ENCODE peak calls at places on chromosomes 5 and 9, in ten cellular contexts. One of them, this sample, is unnamed.

GRCh38 chr9:101791938-101792337 is 53.5 kb upstream of the GRIN3A start:
- DNase-seq in colonic mucosa: peak
- DNase-seq in pancreas: no peak
- DNase-seq in heart right ventricle: no peak
- DNase-seq in activated gamma-delta T cell treated with Interleukin-2 at 50 U/mL for 16 hours: no peak
- DNase-seq in MCF 10A: peak
- DNase-seq in AG10803: no peak
- DNase-seq in GM13977: no peak
- DNase-seq in CD4-positive, alpha-beta memory T cell: no peak
- DNase-seq in AG20443: peak
- DNase-seq in this sample: peak

GRCh38 chr9:6759114-6759977 is 1.6 kb downstream of the KDM4C start:
- DNase-seq in heart right ventricle: no peak
- DNase-seq in activated gamma-delta T cell treated with Interleukin-2 at 50 U/mL for 16 hours: peak
- DNase-seq in CD4-positive, alpha-beta memory T cell: peak
- DNase-seq in pancreas: no peak
- DNase-seq in MCF 10A: peak
- DNase-seq in AG10803: peak
- DNase-seq in AG20443: peak
- DNase-seq in colonic mucosa: peak
- DNase-seq in GM13977: peak
- DNase-seq in this sample: peak

GRCh38 chr9:108956098-108956533 is 21.9 kb downstream of the ABITRAM start:
- DNase-seq in pancreas: no peak
- DNase-seq in colonic mucosa: no peak
- DNase-seq in activated gamma-delta T cell treated with Interleukin-2 at 50 U/mL for 16 hours: no peak
- DNase-seq in heart right ventricle: no peak
- DNase-seq in MCF 10A: no peak
- DNase-seq in CD4-positive, alpha-beta memory T cell: no peak
- DNase-seq in AG20443: no peak
- DNase-seq in AG10803: no peak
- DNase-seq in GM13977: no peak
- DNase-seq in this sample: no peak

GRCh38 chr9:715743-716400 is 125.6 kb upstream of the DMRT1 start:
- DNase-seq in activated gamma-delta T cell treated with Interleukin-2 at 50 U/mL for 16 hours: no peak
- DNase-seq in GM13977: no peak
- DNase-seq in MCF 10A: no peak
- DNase-seq in CD4-positive, alpha-beta memory T cell: no peak
- DNase-seq in heart right ventricle: no peak
- DNase-seq in colonic mucosa: no peak
- DNase-seq in pancreas: no peak
- DNase-seq in AG20443: peak
- DNase-seq in AG10803: peak
- DNase-seq in this sample: no peak

GRCh38 chr5:90169078-90169477 is 240.5 kb downstream of the CETN3 start:
- DNase-seq in heart right ventricle: no peak
- DNase-seq in CD4-positive, alpha-beta memory T cell: no peak
- DNase-seq in pancreas: peak
- DNase-seq in AG20443: no peak
- DNase-seq in GM13977: no peak
- DNase-seq in AG10803: no peak
- DNase-seq in colonic mucosa: no peak
- DNase-seq in MCF 10A: no peak
- DNase-seq in activated gamma-delta T cell treated with Interleukin-2 at 50 U/mL for 16 hours: no peak
- DNase-seq in this sample: no peak

GRCh38 chr5:135437796-135438560 is 9.2 kb downstream of the DCANP1 start:
- DNase-seq in pancreas: no peak
- DNase-seq in heart right ventricle: peak
- DNase-seq in AG20443: peak
- DNase-seq in CD4-positive, alpha-beta memory T cell: no peak
- DNase-seq in AG10803: peak
- DNase-seq in MCF 10A: peak
- DNase-seq in GM13977: no peak
- DNase-seq in activated gamma-delta T cell treated with Interleukin-2 at 50 U/mL for 16 hours: no peak
- DNase-seq in colonic mucosa: peak
- DNase-seq in this sample: peak

GRCh38 chr9:6040077-6040476 is 24.7 kb upstream of the RANBP6 start:
- DNase-seq in colonic mucosa: no peak
- DNase-seq in heart right ventricle: no peak
- DNase-seq in pancreas: no peak
- DNase-seq in AG20443: no peak
- DNase-seq in activated gamma-delta T cell treated with Interleukin-2 at 50 U/mL for 16 hours: no peak
- DNase-seq in GM13977: no peak
- DNase-seq in AG10803: no peak
- DNase-seq in MCF 10A: no peak
- DNase-seq in CD4-positive, alpha-beta memory T cell: no peak
- DNase-seq in this sample: no peak

GRCh38 chr9:94900222-94901018 is 173.9 kb downstream of the AOPEP start:
- DNase-seq in AG20443: peak
- DNase-seq in AG10803: peak
- DNase-seq in pancreas: no peak
- DNase-seq in CD4-positive, alpha-beta memory T cell: no peak
- DNase-seq in MCF 10A: peak
- DNase-seq in activated gamma-delta T cell treated with Interleukin-2 at 50 U/mL for 16 hours: no peak
- DNase-seq in GM13977: no peak
- DNase-seq in colonic mucosa: no peak
- DNase-seq in heart right ventricle: peak
- DNase-seq in this sample: peak

GRCh38 chr9:99239341-99240055 is 17.4 kb downstream of the SEC61B start:
- DNase-seq in MCF 10A: peak
- DNase-seq in pancreas: no peak
- DNase-seq in colonic mucosa: no peak
- DNase-seq in AG20443: peak
- DNase-seq in AG10803: peak
- DNase-seq in GM13977: no peak
- DNase-seq in heart right ventricle: no peak
- DNase-seq in CD4-positive, alpha-beta memory T cell: no peak
- DNase-seq in activated gamma-delta T cell treated with Interleukin-2 at 50 U/mL for 16 hours: no peak
- DNase-seq in this sample: no peak

GRCh38 chr5:9431496-9432258 is 114.2 kb downstream of the SEMA5A start:
- DNase-seq in GM13977: no peak
- DNase-seq in pancreas: no peak
- DNase-seq in AG10803: no peak
- DNase-seq in colonic mucosa: no peak
- DNase-seq in heart right ventricle: no peak
- DNase-seq in activated gamma-delta T cell treated with Interleukin-2 at 50 U/mL for 16 hours: no peak
- DNase-seq in CD4-positive, alpha-beta memory T cell: no peak
- DNase-seq in MCF 10A: no peak
- DNase-seq in AG20443: no peak
- DNase-seq in this sample: no peak

GRCh38 chr9:98022447-98022846 is 34.1 kb upstream of the NANS start:
- DNase-seq in MCF 10A: no peak
- DNase-seq in AG20443: peak
- DNase-seq in AG10803: peak
- DNase-seq in activated gamma-delta T cell treated with Interleukin-2 at 50 U/mL for 16 hours: no peak
- DNase-seq in colonic mucosa: no peak
- DNase-seq in GM13977: no peak
- DNase-seq in heart right ventricle: no peak
- DNase-seq in CD4-positive, alpha-beta memory T cell: no peak
- DNase-seq in pancreas: no peak
- DNase-seq in this sample: no peak

GRCh38 chr9:117121331-117121730 is 293.5 kb downstream of the ASTN2 start:
- DNase-seq in AG10803: no peak
- DNase-seq in heart right ventricle: no peak
- DNase-seq in AG20443: no peak
- DNase-seq in pancreas: no peak
- DNase-seq in activated gamma-delta T cell treated with Interleukin-2 at 50 U/mL for 16 hours: no peak
- DNase-seq in MCF 10A: no peak
- DNase-seq in colonic mucosa: no peak
- DNase-seq in CD4-positive, alpha-beta memory T cell: no peak
- DNase-seq in GM13977: no peak
- DNase-seq in this sample: no peak

GRCh38 chr9:27599102-27599501 is 25.8 kb upstream of the C9orf72 start:
- DNase-seq in heart right ventricle: no peak
- DNase-seq in GM13977: no peak
- DNase-seq in pancreas: no peak
- DNase-seq in colonic mucosa: no peak
- DNase-seq in CD4-positive, alpha-beta memory T cell: no peak
- DNase-seq in MCF 10A: peak
- DNase-seq in AG10803: no peak
- DNase-seq in AG20443: no peak
- DNase-seq in activated gamma-delta T cell treated with Interleukin-2 at 50 U/mL for 16 hours: no peak
- DNase-seq in this sample: no peak

GRCh38 chr5:181204561-181205401 is at the start of gene TRIM7:
- DNase-seq in colonic mucosa: peak
- DNase-seq in AG20443: peak
- DNase-seq in CD4-positive, alpha-beta memory T cell: no peak
- DNase-seq in pancreas: peak
- DNase-seq in activated gamma-delta T cell treated with Interleukin-2 at 50 U/mL for 16 hours: no peak
- DNase-seq in AG10803: peak
- DNase-seq in heart right ventricle: peak
- DNase-seq in MCF 10A: peak
- DNase-seq in GM13977: peak
- DNase-seq in this sample: peak

GRCh38 chr5:38709678-38710306 is 136.0 kb upstream of the OSMR start:
- DNase-seq in AG20443: no peak
- DNase-seq in GM13977: no peak
- DNase-seq in CD4-positive, alpha-beta memory T cell: no peak
- DNase-seq in colonic mucosa: no peak
- DNase-seq in pancreas: no peak
- DNase-seq in heart right ventricle: no peak
- DNase-seq in activated gamma-delta T cell treated with Interleukin-2 at 50 U/mL for 16 hours: no peak
- DNase-seq in AG10803: no peak
- DNase-seq in MCF 10A: no peak
- DNase-seq in this sample: no peak

GRCh38 chr5:129909225-129909624 is 5.0 kb downstream of the CHSY3 start:
- DNase-seq in AG10803: no peak
- DNase-seq in pancreas: no peak
- DNase-seq in colonic mucosa: no peak
- DNase-seq in activated gamma-delta T cell treated with Interleukin-2 at 50 U/mL for 16 hours: no peak
- DNase-seq in CD4-positive, alpha-beta memory T cell: no peak
- DNase-seq in GM13977: no peak
- DNase-seq in MCF 10A: no peak
- DNase-seq in AG20443: no peak
- DNase-seq in heart right ventricle: no peak
- DNase-seq in this sample: no peak

GRCh38 chr9:131173995-131174394 is 48.6 kb downstream of the NUP214 start:
- DNase-seq in MCF 10A: no peak
- DNase-seq in GM13977: no peak
- DNase-seq in heart right ventricle: no peak
- DNase-seq in AG10803: no peak
- DNase-seq in AG20443: no peak
- DNase-seq in activated gamma-delta T cell treated with Interleukin-2 at 50 U/mL for 16 hours: no peak
- DNase-seq in CD4-positive, alpha-beta memory T cell: no peak
- DNase-seq in colonic mucosa: no peak
- DNase-seq in pancreas: no peak
- DNase-seq in this sample: no peak

GRCh38 chr5:140855772-140856674 is at the start of gene PCDHA10:
- DNase-seq in AG20443: no peak
- DNase-seq in MCF 10A: peak
- DNase-seq in activated gamma-delta T cell treated with Interleukin-2 at 50 U/mL for 16 hours: no peak
- DNase-seq in heart right ventricle: no peak
- DNase-seq in CD4-positive, alpha-beta memory T cell: no peak
- DNase-seq in GM13977: no peak
- DNase-seq in AG10803: no peak
- DNase-seq in pancreas: no peak
- DNase-seq in colonic mucosa: no peak
- DNase-seq in this sample: no peak

GRCh38 chr5:76084496-76085285 is 1.5 kb downstream of the SV2C start:
- DNase-seq in colonic mucosa: no peak
- DNase-seq in activated gamma-delta T cell treated with Interleukin-2 at 50 U/mL for 16 hours: no peak
- DNase-seq in heart right ventricle: no peak
- DNase-seq in CD4-positive, alpha-beta memory T cell: no peak
- DNase-seq in AG20443: peak
- DNase-seq in GM13977: peak
- DNase-seq in AG10803: peak
- DNase-seq in MCF 10A: peak
- DNase-seq in pancreas: peak
- DNase-seq in this sample: no peak

GRCh38 chr5:12214631-12215030 is 310.4 kb upstream of the CTNND2 start:
- DNase-seq in AG10803: no peak
- DNase-seq in pancreas: no peak
- DNase-seq in colonic mucosa: no peak
- DNase-seq in activated gamma-delta T cell treated with Interleukin-2 at 50 U/mL for 16 hours: no peak
- DNase-seq in CD4-positive, alpha-beta memory T cell: no peak
- DNase-seq in AG20443: no peak
- DNase-seq in MCF 10A: no peak
- DNase-seq in heart right ventricle: no peak
- DNase-seq in GM13977: no peak
- DNase-seq in this sample: peak

GRCh38 chr9:129252937-129253819 is 75.1 kb upstream of the IER5L start:
- DNase-seq in CD4-positive, alpha-beta memory T cell: no peak
- DNase-seq in AG10803: no peak
- DNase-seq in activated gamma-delta T cell treated with Interleukin-2 at 50 U/mL for 16 hours: no peak
- DNase-seq in GM13977: no peak
- DNase-seq in pancreas: peak
- DNase-seq in MCF 10A: no peak
- DNase-seq in colonic mucosa: no peak
- DNase-seq in AG20443: no peak
- DNase-seq in heart right ventricle: peak
- DNase-seq in this sample: no peak

GRCh38 chr5:79069488-79070001 is at the start of the genes BHMT2 and DMGDH:
- DNase-seq in AG10803: peak
- DNase-seq in heart right ventricle: peak
- DNase-seq in AG20443: peak
- DNase-seq in colonic mucosa: no peak
- DNase-seq in GM13977: no peak
- DNase-seq in pancreas: peak
- DNase-seq in CD4-positive, alpha-beta memory T cell: no peak
- DNase-seq in activated gamma-delta T cell treated with Interleukin-2 at 50 U/mL for 16 hours: no peak
- DNase-seq in MCF 10A: no peak
- DNase-seq in this sample: no peak

GRCh38 chr9:38208206-38208901 is 139.3 kb upstream of the SHB start:
- DNase-seq in pancreas: no peak
- DNase-seq in AG20443: no peak
- DNase-seq in CD4-positive, alpha-beta memory T cell: no peak
- DNase-seq in colonic mucosa: no peak
- DNase-seq in MCF 10A: peak
- DNase-seq in activated gamma-delta T cell treated with Interleukin-2 at 50 U/mL for 16 hours: no peak
- DNase-seq in GM13977: no peak
- DNase-seq in heart right ventricle: no peak
- DNase-seq in AG10803: no peak
- DNase-seq in this sample: peak

GRCh38 chr5:55638455-55638854 is 73.7 kb downstream of the SLC38A9 start:
- DNase-seq in GM13977: no peak
- DNase-seq in activated gamma-delta T cell treated with Interleukin-2 at 50 U/mL for 16 hours: no peak
- DNase-seq in CD4-positive, alpha-beta memory T cell: no peak
- DNase-seq in AG20443: no peak
- DNase-seq in MCF 10A: no peak
- DNase-seq in pancreas: no peak
- DNase-seq in heart right ventricle: no peak
- DNase-seq in AG10803: peak
- DNase-seq in colonic mucosa: no peak
- DNase-seq in this sample: no peak

GRCh38 chr5:455806-456205 is 12.8 kb downstream of the EXOC3 start:
- DNase-seq in pancreas: no peak
- DNase-seq in colonic mucosa: no peak
- DNase-seq in AG10803: no peak
- DNase-seq in heart right ventricle: no peak
- DNase-seq in activated gamma-delta T cell treated with Interleukin-2 at 50 U/mL for 16 hours: no peak
- DNase-seq in AG20443: no peak
- DNase-seq in MCF 10A: no peak
- DNase-seq in GM13977: no peak
- DNase-seq in CD4-positive, alpha-beta memory T cell: no peak
- DNase-seq in this sample: no peak

GRCh38 chr9:19378154-19378553 is 1.9 kb downstream of the RPS6 start:
- DNase-seq in activated gamma-delta T cell treated with Interleukin-2 at 50 U/mL for 16 hours: no peak
- DNase-seq in MCF 10A: peak
- DNase-seq in GM13977: no peak
- DNase-seq in heart right ventricle: no peak
- DNase-seq in pancreas: no peak
- DNase-seq in AG10803: peak
- DNase-seq in CD4-positive, alpha-beta memory T cell: no peak
- DNase-seq in AG20443: no peak
- DNase-seq in colonic mucosa: no peak
- DNase-seq in this sample: no peak

GRCh38 chr5:78377056-78377717 is 16.8 kb downstream of the SCAMP1 start:
- DNase-seq in AG10803: peak
- DNase-seq in pancreas: no peak
- DNase-seq in activated gamma-delta T cell treated with Interleukin-2 at 50 U/mL for 16 hours: no peak
- DNase-seq in MCF 10A: peak
- DNase-seq in AG20443: peak
- DNase-seq in heart right ventricle: peak
- DNase-seq in colonic mucosa: no peak
- DNase-seq in GM13977: no peak
- DNase-seq in CD4-positive, alpha-beta memory T cell: no peak
- DNase-seq in this sample: no peak

GRCh38 chr9:133716564-133717112 is 21.5 kb downstream of the SARDH start:
- DNase-seq in CD4-positive, alpha-beta memory T cell: no peak
- DNase-seq in pancreas: peak
- DNase-seq in GM13977: no peak
- DNase-seq in activated gamma-delta T cell treated with Interleukin-2 at 50 U/mL for 16 hours: no peak
- DNase-seq in AG20443: no peak
- DNase-seq in MCF 10A: no peak
- DNase-seq in heart right ventricle: no peak
- DNase-seq in AG10803: no peak
- DNase-seq in colonic mucosa: no peak
- DNase-seq in this sample: no peak

This sample was measured in foreskin keratinocyte.